ENCODE peak calls at places on chromosome 16, in five cellular contexts. Y, L, V, N and P are unnamed samples. For H3K4me1, the result is how much of the 10 kb centered on the place peaks cover.

GRCh38 chr16:50457423-50457822 is 88.6 kb upstream of the BRD7 start:
- DNase-seq in Y (no peak), L (no peak), V (no peak), N (no peak), P (no peak)

GRCh38 chr16:55036371-55036821 is 105.7 kb downstream of the IRX5 start:
- DNase-seq in Y (no peak), L (no peak), V (no peak), N (no peak), P (no peak)

GRCh38 chr16:19524356-19524865 is 669 bp downstream of the CCP110 start:
- DNase-seq in Y (peak), L (peak), V (peak), N (peak), P (peak)

GRCh38 chr16:3145660-3146059 is 10.8 kb downstream of the ZNF213 start:
- DNase-seq in Y (no peak), L (no peak), V (no peak), N (no peak), P (no peak)

GRCh38 chr16:64730261-64730660 is 391.6 kb downstream of the CDH11 start:
- DNase-seq in Y (no peak), L (no peak), V (no peak), N (no peak), P (no peak)

GRCh38 chr16:71865173-71865863 is 18.7 kb downstream of the ZNF821 start:
- DNase-seq in Y (no peak), L (no peak), V (no peak), N (no peak), P (no peak)

GRCh38 chr16:51450913-51451312 is 299.8 kb upstream of the SALL1 start:
- DNase-seq in Y (no peak), L (no peak), V (no peak), N (no peak), P (no peak)

GRCh38 chr16:83793179-83793578 is 14.6 kb upstream of the HSBP1 start:
- DNase-seq in Y (no peak), L (no peak), V (no peak), N (no peak), P (no peak)

GRCh38 chr16:4689091-4689671 is 4.2 kb upstream of the NUDT16L1 start:
- DNase-seq in Y (no peak), L (no peak), V (no peak), N (no peak), P (no peak)

GRCh38 chr16:56780646-56781045 is 50.7 kb downstream of the NUP93 start:
- DNase-seq in Y (peak), L (no peak), V (no peak), N (no peak), P (peak)

GRCh38 chr16:73993878-73994277 is 302.7 kb upstream of the PSMD7 start:
- DNase-seq in Y (no peak), L (no peak), V (no peak), N (no peak), P (no peak)

GRCh38 chr16:9092963-9093477 is 1.6 kb downstream of the HAPSTR1 start:
- DNase-seq in Y (peak), L (no peak), V (peak), N (no peak), P (peak)

GRCh38 chr16:8950580-8951077 is 13.1 kb downstream of the USP7 start:
- DNase-seq in Y (no peak), L (no peak), V (peak), N (peak), P (peak)

GRCh38 chr16:52455549-52456277 is 91.2 kb downstream of the TOX3 start:
- DNase-seq in Y (no peak), L (no peak), V (no peak), N (no peak), P (no peak)

GRCh38 chr16:306911-307370 is 24.0 kb downstream of the PDIA2 start:
- DNase-seq in Y (peak), L (no peak), V (no peak), N (no peak), P (no peak)

GRCh38 chr16:50247123-50247905 is 19.0 kb upstream of the ADCY7 start:
- DNase-seq in Y (no peak), L (no peak), V (no peak), N (no peak), P (no peak)

GRCh38 chr16:64121473-64121872 is 1000.4 kb downstream of the CDH11 start:
- DNase-seq in Y (no peak), L (peak), V (peak), N (peak), P (no peak)

GRCh38 chr16:15521758-15522509 is 87.5 kb downstream of the BMERB1 start:
- DNase-seq in Y (no peak), L (peak), V (no peak), N (peak), P (no peak)

GRCh38 chr16:80369559-80369958 is 171.2 kb upstream of the DYNLRB2 start:
- DNase-seq in Y (peak), L (peak), V (peak), N (peak), P (peak)

GRCh38 chr16:28090646-28091377 is 27.3 kb upstream of the GSG1L start:
- DNase-seq in Y (no peak), L (no peak), V (peak), N (peak), P (no peak)

GRCh38 chr16:9260665-9261064 is 169.2 kb downstream of the HAPSTR1 start:
- DNase-seq in Y (no peak), L (no peak), V (no peak), N (no peak), P (no peak)

GRCh38 chr16:77679336-77679735 is 43.0 kb upstream of the NUDT7 start:
- DNase-seq in Y (no peak), L (no peak), V (no peak), N (no peak), P (no peak)

GRCh38 chr16:54503011-54503410 is 216.4 kb upstream of the IRX3 start:
- DNase-seq in Y (no peak), L (no peak), V (peak), N (no peak), P (no peak)

GRCh38 chr16:75647138-75647491 is 350 bp downstream of the KARS1 start:
- DNase-seq in Y (no peak), L (no peak), V (no peak), N (no peak), P (no peak)

GRCh38 chr16:86044881-86045600 is 146.1 kb downstream of the IRF8 start:
- DNase-seq in Y (peak), L (no peak), V (no peak), N (no peak), P (no peak)

GRCh38 chr16:80924372-80924978 is 82.2 kb downstream of the CMC2 start:
- DNase-seq in Y (no peak), L (peak), V (peak), N (peak), P (peak)

GRCh38 chr16:31713945-31714898 is 159.4 kb upstream of the ZNF267 start:
- DNase-seq in Y (no peak), L (peak), V (peak), N (no peak), P (peak)

GRCh38 chr16:82867425-82867824 is 240.7 kb downstream of the CDH13 start:
- DNase-seq in Y (no peak), L (peak), V (no peak), N (peak), P (no peak)

GRCh38 chr16:53061701-53062159 is 6.9 kb downstream of the CHD9 start:
- DNase-seq in Y (peak), L (no peak), V (no peak), N (no peak), P (no peak)

GRCh38 chr16:10093564-10093963 is 88.7 kb downstream of the GRIN2A start:
- DNase-seq in Y (no peak), L (no peak), V (no peak), N (peak), P (no peak)

GRCh38 chr16:50699345-50700159 is 6.1 kb downstream of the NOD2 start:
- DNase-seq in Y (no peak), L (peak), V (peak), N (peak), P (no peak)

GRCh38 chr16:57884655-57885133 is 82.4 kb upstream of the KIFC3 start:
- DNase-seq in Y (no peak), L (no peak), V (no peak), N (no peak), P (no peak)

GRCh38 chr16:84840687-84841627 is 21.2 kb downstream of the CRISPLD2 start:
- DNase-seq in Y (no peak), L (no peak), V (no peak), N (no peak), P (no peak)
- H3K4me3 ChIP-seq in Y (no peak), L (no peak), V (no peak), N (no peak), P (no peak)

DNA sequence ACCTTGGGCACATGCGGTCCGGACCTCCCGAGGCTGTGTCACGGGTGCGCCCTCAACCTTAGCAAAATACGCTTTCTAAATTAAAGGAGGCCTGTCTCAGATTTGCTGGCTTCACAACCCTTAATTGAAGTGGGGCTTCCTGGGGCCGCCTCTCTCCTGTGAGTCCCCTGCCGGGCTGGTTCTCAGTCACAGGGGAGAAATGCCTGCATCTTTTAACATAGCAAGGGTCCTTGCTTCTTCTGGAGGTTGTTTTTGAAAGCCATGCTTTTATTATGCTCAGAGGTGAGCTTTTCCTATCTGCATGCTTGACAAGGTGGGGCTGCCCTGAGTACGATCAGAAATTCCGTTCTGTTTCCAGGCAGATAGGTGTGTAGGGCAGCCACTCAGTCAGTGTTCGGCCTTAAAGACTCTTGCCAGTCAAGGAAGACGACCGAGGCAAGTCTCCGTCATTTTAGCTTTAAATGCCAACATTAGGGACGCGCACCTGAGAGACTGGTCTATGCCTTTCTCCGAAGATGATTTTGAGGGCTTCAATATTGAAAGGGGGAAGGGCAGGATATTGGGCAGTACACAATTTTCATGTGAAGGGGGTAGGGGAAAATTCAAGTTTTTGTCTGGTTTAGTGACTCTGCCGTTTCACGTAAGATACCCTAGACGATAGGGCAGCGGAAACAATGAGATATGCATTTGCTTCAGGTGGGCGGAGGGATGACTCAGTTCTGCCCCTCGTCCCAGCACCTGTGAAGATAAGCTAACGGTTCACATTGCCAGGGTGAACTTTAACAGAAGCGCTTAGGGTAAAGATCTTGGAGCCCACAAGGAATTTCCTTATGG is 5.5 kb upstream of the SLC7A5 start:
- DNase-seq in Y (no peak), L (no peak), V (no peak), N (no peak), P (no peak)
- H3K9ac ChIP-seq in Y (no peak), L (no peak), V (no peak), N (no peak), P (no peak)

GRCh38 chr16:67426022-67426421 is 4.9 kb upstream of the HSD11B2 start:
- DNase-seq in Y (no peak), L (no peak), V (no peak), N (no peak), P (no peak)

GRCh38 chr16:67429053-67429798 is 1.7 kb upstream of the HSD11B2 start:
- DNase-seq in Y (no peak), L (no peak), V (no peak), N (no peak), P (no peak)

GRCh38 chr16:67429799-67430503 is 970 bp upstream of the HSD11B2 start:
- DNase-seq in Y (no peak), L (no peak), V (no peak), N (no peak), P (no peak)

GRCh38 chr16:67426950-67427349 is 4.0 kb upstream of the HSD11B2 start:
- DNase-seq in Y (no peak), L (no peak), V (no peak), N (no peak), P (no peak)

DNA sequence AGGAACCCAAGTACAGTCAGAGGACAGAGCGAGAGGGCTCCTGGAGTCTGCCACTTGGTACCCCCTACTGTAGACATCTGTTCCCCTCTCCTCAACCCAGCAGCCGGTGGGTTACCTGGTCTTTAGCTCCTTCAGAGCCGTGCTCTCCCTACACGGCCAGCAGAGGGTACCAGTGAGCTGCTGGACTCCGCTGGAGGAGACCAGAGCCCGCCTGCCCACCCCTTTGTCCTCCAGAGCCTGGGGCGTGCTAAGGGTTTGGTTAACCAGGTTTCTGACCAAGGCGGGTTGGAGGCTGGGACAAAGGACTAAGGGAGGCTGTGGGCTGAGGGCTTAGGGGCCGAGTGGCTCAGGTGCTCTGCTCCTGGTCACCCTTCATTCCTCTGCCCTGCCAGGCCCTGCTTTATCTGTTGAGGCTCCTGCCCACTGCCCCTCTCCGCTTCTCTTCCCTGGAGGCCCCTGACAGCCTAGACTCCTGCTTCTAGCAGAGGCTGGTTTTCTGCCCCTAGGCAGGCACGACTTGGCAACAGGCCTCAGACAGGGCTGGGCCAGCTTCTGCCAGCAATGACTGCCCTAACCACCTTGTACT is 2.7 kb upstream of the HSD11B2 start:
- DNase-seq in Y (peak), L (peak), V (peak), N (peak), P (peak)
- H3K4me1 ChIP-seq in Y (under half), L (under half), V (under half), N (under half), P (under half)

GRCh38 chr16:67149276-67150057 is 1.3 kb downstream of the B3GNT9 start:
- DNase-seq in Y (no peak), L (no peak), V (no peak), N (no peak), P (no peak)
- H3K4me3 ChIP-seq in Y (no peak), L (no peak), V (peak), N (peak), P (peak)

GRCh38 chr16:89536371-89536770 is 24.1 kb upstream of the RPL13 start:
- DNase-seq in Y (no peak), L (no peak), V (no peak), N (no peak), P (no peak)

GRCh38 chr16:89536886-89537548 is 23.5 kb upstream of the RPL13 start:
- DNase-seq in Y (no peak), L (no peak), V (no peak), N (no peak), P (no peak)

GRCh38 chr16:89537549-89537925 is 22.9 kb upstream of the RPL13 start:
- DNase-seq in Y (no peak), L (no peak), V (no peak), N (no peak), P (no peak)

GRCh38 chr16:89531821-89532526 is 23.8 kb downstream of the SPG7 start:
- DNase-seq in Y (no peak), L (no peak), V (no peak), N (no peak), P (no peak)

DNA sequence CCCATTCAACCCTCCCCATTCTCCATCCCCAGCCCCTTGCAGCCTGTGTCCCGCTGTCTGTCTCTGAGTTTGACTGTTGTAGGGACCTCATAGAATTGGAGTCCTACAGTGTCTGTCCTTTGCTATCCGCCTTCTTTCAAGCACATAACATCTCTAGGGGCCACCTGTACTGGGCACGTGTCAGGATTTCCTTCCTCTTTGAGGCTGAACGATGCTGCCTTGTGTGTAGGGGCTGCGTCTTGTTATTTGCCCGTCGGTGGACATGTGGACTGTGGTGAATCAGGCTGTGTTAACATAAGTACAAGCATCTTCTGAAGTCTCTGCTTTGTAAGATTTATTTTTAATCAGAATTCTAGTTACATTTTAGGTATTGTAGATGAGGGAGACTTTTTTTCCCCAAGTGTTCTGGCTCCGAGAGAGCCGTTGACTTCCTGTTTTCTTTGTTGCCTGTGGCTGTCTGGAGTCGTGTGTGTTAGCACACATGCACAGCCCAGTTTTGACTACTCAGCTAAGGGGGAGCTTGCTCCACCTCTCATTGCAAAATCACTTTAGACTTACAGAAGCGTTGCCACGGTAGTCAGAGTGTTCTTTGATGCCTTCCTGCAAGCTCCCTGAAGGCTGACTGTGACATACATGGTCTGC is 26.1 kb downstream of the SPG7 start:
- DNase-seq in Y (no peak), L (no peak), V (peak), N (peak), P (peak)
- H3K9ac ChIP-seq in Y (no peak), L (no peak), V (no peak), N (no peak), P (peak)

DNA sequence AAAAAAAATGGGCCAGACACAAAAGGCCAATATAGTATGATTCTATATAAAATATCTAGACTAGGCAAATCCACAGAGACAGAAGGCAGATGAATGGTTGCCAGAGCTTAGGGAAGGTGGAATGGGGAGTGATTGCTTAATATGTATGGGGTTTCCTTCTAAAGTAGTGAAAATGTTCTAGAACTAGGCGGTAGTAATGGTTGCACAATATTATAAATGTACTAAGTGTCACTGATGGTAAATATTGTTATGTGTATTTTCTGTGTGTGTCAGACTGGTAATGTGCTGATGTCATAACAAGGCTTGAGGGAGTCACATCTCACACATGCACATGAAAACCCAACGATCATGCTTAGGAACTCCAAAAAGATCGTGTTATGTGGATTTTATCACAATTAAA is 106.9 kb upstream of the SIAH1 start:
- DNase-seq in Y (no peak), L (peak), V (peak), N (peak), P (peak)
- H3K4me1 ChIP-seq in Y (under half), L (under half), V (under half), N (under half), P (under half)

GRCh38 chr16:87351320-87351698 is 32.3 kb downstream of the FBXO31 start:
- DNase-seq in Y (no peak), L (no peak), V (no peak), N (no peak), P (no peak)
- H3K4me3 ChIP-seq in Y (no peak), L (no peak), V (peak), N (no peak), P (peak)

GRCh38 chr16:21646721-21647561 is 5.5 kb downstream of the IGSF6 start:
- DNase-seq in Y (no peak), L (peak), V (no peak), N (peak), P (no peak)
- H3K9ac ChIP-seq in Y (no peak), L (no peak), V (no peak), N (peak), P (no peak)

GRCh38 chr16:20903889-20904506 is 3.4 kb downstream of the LYRM1 start:
- DNase-seq in Y (no peak), L (no peak), V (no peak), N (peak), P (no peak)
- H3K4me1 ChIP-seq in Y (under half), L (half or more), V (half or more), N (under half), P (half or more)

GRCh38 chr16:68756250-68757051 is 19.4 kb downstream of the CDH1 start:
- DNase-seq in Y (peak), L (peak), V (no peak), N (no peak), P (no peak)
- H3K4me3 ChIP-seq in Y (peak), L (no peak), V (no peak), N (no peak), P (no peak)